ENCODE peak calls at places on chromosomes 13 and 19, in six cellular contexts. One of them, this sample, is unnamed.

GRCh38 chr13:24172071-24172470 is 11.6 kb downstream of the SPATA13 start:
- DNase-seq in left cardiac atrium: no peak
- DNase-seq in RKO: no peak
- DNase-seq in lung: no peak
- DNase-seq in NCI-H2029 treated with DMSO at 0.1 percent for 48 hours: no peak
- DNase-seq in cerebellum: no peak
- DNase-seq in this sample: no peak

GRCh38 chr19:6801397-6802086 is 29.0 kb downstream of the VAV1 start:
- DNase-seq in RKO: no peak
- DNase-seq in lung: peak
- DNase-seq in left cardiac atrium: peak
- DNase-seq in cerebellum: no peak
- DNase-seq in NCI-H2029 treated with DMSO at 0.1 percent for 48 hours: peak
- DNase-seq in this sample: no peak

GRCh38 chr19:56138069-56138468 is 3.0 kb upstream of the ZNF444 start:
- DNase-seq in NCI-H2029 treated with DMSO at 0.1 percent for 48 hours: peak
- DNase-seq in RKO: no peak
- DNase-seq in left cardiac atrium: no peak
- DNase-seq in cerebellum: no peak
- DNase-seq in lung: no peak
- DNase-seq in this sample: no peak

GRCh38 chr19:30222993-30223865 is 149.0 kb upstream of the ZNF536 start:
- DNase-seq in NCI-H2029 treated with DMSO at 0.1 percent for 48 hours: no peak
- DNase-seq in lung: no peak
- DNase-seq in left cardiac atrium: no peak
- DNase-seq in RKO: no peak
- DNase-seq in cerebellum: peak
- DNase-seq in this sample: no peak

GRCh38 chr19:4523306-4524110 is 5.2 kb upstream of the PLIN4 start:
- DNase-seq in lung: peak
- DNase-seq in NCI-H2029 treated with DMSO at 0.1 percent for 48 hours: no peak
- DNase-seq in RKO: peak
- DNase-seq in left cardiac atrium: peak
- DNase-seq in cerebellum: no peak
- DNase-seq in this sample: no peak

GRCh38 chr13:21549633-21550032 is 54.3 kb downstream of the MICU2 start:
- DNase-seq in RKO: no peak
- DNase-seq in left cardiac atrium: no peak
- DNase-seq in lung: no peak
- DNase-seq in NCI-H2029 treated with DMSO at 0.1 percent for 48 hours: no peak
- DNase-seq in cerebellum: no peak
- DNase-seq in this sample: no peak

GRCh38 chr13:76937416-76937815 is 10.9 kb upstream of the ACOD1 start:
- DNase-seq in NCI-H2029 treated with DMSO at 0.1 percent for 48 hours: no peak
- DNase-seq in RKO: peak
- DNase-seq in cerebellum: no peak
- DNase-seq in left cardiac atrium: no peak
- DNase-seq in lung: no peak
- DNase-seq in this sample: peak

GRCh38 chr13:32940601-32941000 is 75.6 kb upstream of the KL start:
- DNase-seq in lung: no peak
- DNase-seq in NCI-H2029 treated with DMSO at 0.1 percent for 48 hours: no peak
- DNase-seq in RKO: no peak
- DNase-seq in left cardiac atrium: peak
- DNase-seq in cerebellum: peak
- DNase-seq in this sample: no peak

GRCh38 chr13:91308299-91308698 is 39.2 kb upstream of the MIR17HG start:
- DNase-seq in lung: no peak
- DNase-seq in RKO: peak
- DNase-seq in cerebellum: no peak
- DNase-seq in NCI-H2029 treated with DMSO at 0.1 percent for 48 hours: no peak
- DNase-seq in left cardiac atrium: no peak
- DNase-seq in this sample: no peak

GRCh38 chr19:52524086-52524485 is 3.4 kb upstream of the ZNF808 start:
- DNase-seq in left cardiac atrium: no peak
- DNase-seq in RKO: no peak
- DNase-seq in lung: no peak
- DNase-seq in NCI-H2029 treated with DMSO at 0.1 percent for 48 hours: no peak
- DNase-seq in cerebellum: no peak
- DNase-seq in this sample: no peak

GRCh38 chr13:79194272-79194671 is 211.8 kb downstream of the RBM26 start:
- DNase-seq in lung: no peak
- DNase-seq in left cardiac atrium: no peak
- DNase-seq in NCI-H2029 treated with DMSO at 0.1 percent for 48 hours: no peak
- DNase-seq in cerebellum: no peak
- DNase-seq in RKO: no peak
- DNase-seq in this sample: no peak

GRCh38 chr19:31553112-31553843 is 204.0 kb upstream of the TSHZ3 start:
- DNase-seq in lung: no peak
- DNase-seq in NCI-H2029 treated with DMSO at 0.1 percent for 48 hours: no peak
- DNase-seq in left cardiac atrium: peak
- DNase-seq in RKO: no peak
- DNase-seq in cerebellum: no peak
- DNase-seq in this sample: no peak

GRCh38 chr13:85772379-85772778 is 26.8 kb downstream of the SLITRK6 start:
- DNase-seq in cerebellum: no peak
- DNase-seq in NCI-H2029 treated with DMSO at 0.1 percent for 48 hours: no peak
- DNase-seq in lung: no peak
- DNase-seq in RKO: no peak
- DNase-seq in left cardiac atrium: no peak
- DNase-seq in this sample: peak

GRCh38 chr13:112966776-112967175 is 2.2 kb upstream of the MCF2L start:
- DNase-seq in RKO: no peak
- DNase-seq in NCI-H2029 treated with DMSO at 0.1 percent for 48 hours: no peak
- DNase-seq in left cardiac atrium: no peak
- DNase-seq in cerebellum: no peak
- DNase-seq in lung: no peak
- DNase-seq in this sample: no peak

GRCh38 chr13:21243843-21244184 is 67.4 kb downstream of the MRPL57 start:
- DNase-seq in lung: no peak
- DNase-seq in NCI-H2029 treated with DMSO at 0.1 percent for 48 hours: no peak
- DNase-seq in cerebellum: no peak
- DNase-seq in RKO: no peak
- DNase-seq in left cardiac atrium: no peak
- DNase-seq in this sample: no peak

GRCh38 chr13:95643814-95644598 is 500 bp downstream of the DZIP1 start:
- DNase-seq in RKO: no peak
- DNase-seq in left cardiac atrium: peak
- DNase-seq in NCI-H2029 treated with DMSO at 0.1 percent for 48 hours: no peak
- DNase-seq in cerebellum: peak
- DNase-seq in lung: no peak
- DNase-seq in this sample: no peak

GRCh38 chr19:2302319-2303208 is 5.4 kb downstream of the LINGO3 start:
- DNase-seq in left cardiac atrium: peak
- DNase-seq in lung: no peak
- DNase-seq in RKO: no peak
- DNase-seq in cerebellum: no peak
- DNase-seq in NCI-H2029 treated with DMSO at 0.1 percent for 48 hours: no peak
- DNase-seq in this sample: no peak

GRCh38 chr19:29517412-29517811 is 8.4 kb upstream of the VSTM2B start:
- DNase-seq in NCI-H2029 treated with DMSO at 0.1 percent for 48 hours: no peak
- DNase-seq in lung: no peak
- DNase-seq in RKO: no peak
- DNase-seq in left cardiac atrium: no peak
- DNase-seq in cerebellum: no peak
- DNase-seq in this sample: no peak

GRCh38 chr19:35136231-35136630 is 1.4 kb upstream of the LGI4 start:
- DNase-seq in left cardiac atrium: no peak
- DNase-seq in NCI-H2029 treated with DMSO at 0.1 percent for 48 hours: no peak
- DNase-seq in RKO: no peak
- DNase-seq in cerebellum: no peak
- DNase-seq in lung: no peak
- DNase-seq in this sample: no peak

GRCh38 chr13:106488671-106489070 is 46.8 kb downstream of the EFNB2 start:
- DNase-seq in lung: no peak
- DNase-seq in RKO: no peak
- DNase-seq in cerebellum: no peak
- DNase-seq in left cardiac atrium: no peak
- DNase-seq in NCI-H2029 treated with DMSO at 0.1 percent for 48 hours: no peak
- DNase-seq in this sample: no peak

GRCh38 chr19:1815605-1816529 is 3.8 kb upstream of the ATP8B3 start:
- DNase-seq in left cardiac atrium: no peak
- DNase-seq in NCI-H2029 treated with DMSO at 0.1 percent for 48 hours: no peak
- DNase-seq in lung: no peak
- DNase-seq in RKO: no peak
- DNase-seq in cerebellum: no peak
- DNase-seq in this sample: no peak

GRCh38 chr13:98019186-98019585 is 65.7 kb downstream of the IPO5 start:
- DNase-seq in lung: no peak
- DNase-seq in left cardiac atrium: no peak
- DNase-seq in NCI-H2029 treated with DMSO at 0.1 percent for 48 hours: no peak
- DNase-seq in RKO: no peak
- DNase-seq in cerebellum: no peak
- DNase-seq in this sample: no peak

GRCh38 chr19:29263305-29264080 is 50.5 kb upstream of the UQCRFS1 start:
- DNase-seq in NCI-H2029 treated with DMSO at 0.1 percent for 48 hours: no peak
- DNase-seq in lung: no peak
- DNase-seq in RKO: peak
- DNase-seq in left cardiac atrium: peak
- DNase-seq in cerebellum: no peak
- DNase-seq in this sample: peak

GRCh38 chr19:6475321-6476108 is 6.1 kb downstream of the DENND1C start:
- DNase-seq in cerebellum: no peak
- DNase-seq in lung: no peak
- DNase-seq in NCI-H2029 treated with DMSO at 0.1 percent for 48 hours: no peak
- DNase-seq in RKO: no peak
- DNase-seq in left cardiac atrium: no peak
- DNase-seq in this sample: no peak

GRCh38 chr19:9989504-9989903 is 20.8 kb downstream of the COL5A3 start:
- DNase-seq in cerebellum: no peak
- DNase-seq in NCI-H2029 treated with DMSO at 0.1 percent for 48 hours: no peak
- DNase-seq in RKO: no peak
- DNase-seq in lung: no peak
- DNase-seq in left cardiac atrium: no peak
- DNase-seq in this sample: no peak

GRCh38 chr13:112967666-112968379 is 1.2 kb upstream of the MCF2L start:
- DNase-seq in left cardiac atrium: no peak
- DNase-seq in NCI-H2029 treated with DMSO at 0.1 percent for 48 hours: no peak
- DNase-seq in RKO: no peak
- DNase-seq in cerebellum: no peak
- DNase-seq in lung: no peak
- DNase-seq in this sample: no peak

GRCh38 chr19:48878219-48879024 is 6.2 kb downstream of the PPP1R15A start:
- DNase-seq in cerebellum: no peak
- DNase-seq in RKO: peak
- DNase-seq in left cardiac atrium: peak
- DNase-seq in lung: no peak
- DNase-seq in NCI-H2029 treated with DMSO at 0.1 percent for 48 hours: no peak
- DNase-seq in this sample: no peak

GRCh38 chr13:36758345-36758744 is 60.7 kb upstream of the RFXAP start:
- DNase-seq in cerebellum: no peak
- DNase-seq in NCI-H2029 treated with DMSO at 0.1 percent for 48 hours: peak
- DNase-seq in lung: peak
- DNase-seq in left cardiac atrium: no peak
- DNase-seq in RKO: no peak
- DNase-seq in this sample: no peak

GRCh38 chr19:43872547-43873336 is 45.6 kb downstream of the ZNF283 start:
- DNase-seq in NCI-H2029 treated with DMSO at 0.1 percent for 48 hours: no peak
- DNase-seq in cerebellum: no peak
- DNase-seq in lung: no peak
- DNase-seq in left cardiac atrium: no peak
- DNase-seq in RKO: peak
- DNase-seq in this sample: no peak

GRCh38 chr13:46146898-46147297 is 35.1 kb downstream of the LCP1 start:
- DNase-seq in NCI-H2029 treated with DMSO at 0.1 percent for 48 hours: no peak
- DNase-seq in cerebellum: no peak
- DNase-seq in left cardiac atrium: no peak
- DNase-seq in RKO: no peak
- DNase-seq in lung: no peak
- DNase-seq in this sample: no peak

GRCh38 chr13:74562381-74562780 is 428.2 kb upstream of the KLF12 start:
- DNase-seq in left cardiac atrium: no peak
- DNase-seq in cerebellum: no peak
- DNase-seq in NCI-H2029 treated with DMSO at 0.1 percent for 48 hours: no peak
- DNase-seq in RKO: no peak
- DNase-seq in lung: no peak
- DNase-seq in this sample: no peak

GRCh38 chr19:51559240-51559639 is 11.8 kb upstream of the ZNF175 start:
- DNase-seq in left cardiac atrium: no peak
- DNase-seq in RKO: no peak
- DNase-seq in cerebellum: no peak
- DNase-seq in lung: no peak
- DNase-seq in NCI-H2029 treated with DMSO at 0.1 percent for 48 hours: no peak
- DNase-seq in this sample: no peak

GRCh38 chr13:102128216-102128800 is 273.5 kb downstream of the FGF14 start:
- DNase-seq in cerebellum: no peak
- DNase-seq in RKO: peak
- DNase-seq in lung: no peak
- DNase-seq in left cardiac atrium: no peak
- DNase-seq in NCI-H2029 treated with DMSO at 0.1 percent for 48 hours: no peak
- DNase-seq in this sample: peak

GRCh38 chr19:18607222-18608101 is 863 bp upstream of the CRLF1 start:
- DNase-seq in RKO: no peak
- DNase-seq in left cardiac atrium: no peak
- DNase-seq in NCI-H2029 treated with DMSO at 0.1 percent for 48 hours: no peak
- DNase-seq in lung: no peak
- DNase-seq in cerebellum: no peak
- DNase-seq in this sample: no peak